ENCODE peak calls at places on chromosomes 5 and 9, in four cellular contexts. One of them, this sample, is unnamed.

GRCh38 chr5:62077823-62078550 is 228.0 kb upstream of the KIF2A start:
- DNase-seq in stimulated activated CD8-positive, alpha-beta memory T cell treated with anti-CD3 and anti-CD28 coated beads, Interleukin-15, amount 100 ng/mL, for 4 hours: no peak
- DNase-seq in activated gamma-delta T cell treated with anti-CD3 and anti-CD28 coated beads, Interleukin-2, amount 50 U/mL, for 16 hours: no peak
- DNase-seq in psoas muscle: no peak
- DNase-seq in this sample: no peak

GRCh38 chr5:110031402-110032140 is 341.8 kb downstream of the MAN2A1 start:
- DNase-seq in stimulated activated CD8-positive, alpha-beta memory T cell treated with anti-CD3 and anti-CD28 coated beads, Interleukin-15, amount 100 ng/mL, for 4 hours: no peak
- DNase-seq in activated gamma-delta T cell treated with anti-CD3 and anti-CD28 coated beads, Interleukin-2, amount 50 U/mL, for 16 hours: no peak
- DNase-seq in psoas muscle: no peak
- DNase-seq in this sample: no peak

GRCh38 chr5:173515526-173515925 is 100.9 kb downstream of the BOD1 start:
- DNase-seq in stimulated activated CD8-positive, alpha-beta memory T cell treated with anti-CD3 and anti-CD28 coated beads, Interleukin-15, amount 100 ng/mL, for 4 hours: no peak
- DNase-seq in activated gamma-delta T cell treated with anti-CD3 and anti-CD28 coated beads, Interleukin-2, amount 50 U/mL, for 16 hours: no peak
- DNase-seq in psoas muscle: no peak
- DNase-seq in this sample: peak

GRCh38 chr9:93596399-93596798 is 20.0 kb downstream of the PHF2 start:
- DNase-seq in stimulated activated CD8-positive, alpha-beta memory T cell treated with anti-CD3 and anti-CD28 coated beads, Interleukin-15, amount 100 ng/mL, for 4 hours: no peak
- DNase-seq in activated gamma-delta T cell treated with anti-CD3 and anti-CD28 coated beads, Interleukin-2, amount 50 U/mL, for 16 hours: no peak
- DNase-seq in psoas muscle: no peak
- DNase-seq in this sample: no peak

GRCh38 chr9:37464426-37465248 is 613 bp downstream of the ZBTB5 start:
- DNase-seq in stimulated activated CD8-positive, alpha-beta memory T cell treated with anti-CD3 and anti-CD28 coated beads, Interleukin-15, amount 100 ng/mL, for 4 hours: no peak
- DNase-seq in activated gamma-delta T cell treated with anti-CD3 and anti-CD28 coated beads, Interleukin-2, amount 50 U/mL, for 16 hours: peak
- DNase-seq in psoas muscle: peak
- DNase-seq in this sample: peak

GRCh38 chr9:116605904-116606341 is 81.2 kb upstream of the TRIM32 start:
- DNase-seq in stimulated activated CD8-positive, alpha-beta memory T cell treated with anti-CD3 and anti-CD28 coated beads, Interleukin-15, amount 100 ng/mL, for 4 hours: no peak
- DNase-seq in activated gamma-delta T cell treated with anti-CD3 and anti-CD28 coated beads, Interleukin-2, amount 50 U/mL, for 16 hours: no peak
- DNase-seq in psoas muscle: peak
- DNase-seq in this sample: no peak

GRCh38 chr5:1553642-1554409 is 30.1 kb upstream of the LPCAT1 start:
- DNase-seq in stimulated activated CD8-positive, alpha-beta memory T cell treated with anti-CD3 and anti-CD28 coated beads, Interleukin-15, amount 100 ng/mL, for 4 hours: no peak
- DNase-seq in activated gamma-delta T cell treated with anti-CD3 and anti-CD28 coated beads, Interleukin-2, amount 50 U/mL, for 16 hours: no peak
- DNase-seq in psoas muscle: no peak
- DNase-seq in this sample: no peak

GRCh38 chr9:122445155-122445749 is 32.5 kb downstream of the OR1J1 start:
- DNase-seq in stimulated activated CD8-positive, alpha-beta memory T cell treated with anti-CD3 and anti-CD28 coated beads, Interleukin-15, amount 100 ng/mL, for 4 hours: no peak
- DNase-seq in activated gamma-delta T cell treated with anti-CD3 and anti-CD28 coated beads, Interleukin-2, amount 50 U/mL, for 16 hours: no peak
- DNase-seq in psoas muscle: no peak
- DNase-seq in this sample: peak

GRCh38 chr5:68891718-68892117 is 202.1 kb upstream of the SLC30A5 start:
- DNase-seq in stimulated activated CD8-positive, alpha-beta memory T cell treated with anti-CD3 and anti-CD28 coated beads, Interleukin-15, amount 100 ng/mL, for 4 hours: no peak
- DNase-seq in activated gamma-delta T cell treated with anti-CD3 and anti-CD28 coated beads, Interleukin-2, amount 50 U/mL, for 16 hours: peak
- DNase-seq in psoas muscle: no peak
- DNase-seq in this sample: no peak

GRCh38 chr9:124242331-124243194 is 15.2 kb upstream of the NEK6 start:
- DNase-seq in stimulated activated CD8-positive, alpha-beta memory T cell treated with anti-CD3 and anti-CD28 coated beads, Interleukin-15, amount 100 ng/mL, for 4 hours: no peak
- DNase-seq in activated gamma-delta T cell treated with anti-CD3 and anti-CD28 coated beads, Interleukin-2, amount 50 U/mL, for 16 hours: no peak
- DNase-seq in psoas muscle: peak
- DNase-seq in this sample: no peak

GRCh38 chr9:100472268-100472667 is 681 bp upstream of the TMEFF1 start:
- DNase-seq in stimulated activated CD8-positive, alpha-beta memory T cell treated with anti-CD3 and anti-CD28 coated beads, Interleukin-15, amount 100 ng/mL, for 4 hours: no peak
- DNase-seq in activated gamma-delta T cell treated with anti-CD3 and anti-CD28 coated beads, Interleukin-2, amount 50 U/mL, for 16 hours: no peak
- DNase-seq in psoas muscle: no peak
- DNase-seq in this sample: no peak

GRCh38 chr5:149546974-149547373 is 4.3 kb downstream of the CSNK1A1 start:
- DNase-seq in stimulated activated CD8-positive, alpha-beta memory T cell treated with anti-CD3 and anti-CD28 coated beads, Interleukin-15, amount 100 ng/mL, for 4 hours: no peak
- DNase-seq in activated gamma-delta T cell treated with anti-CD3 and anti-CD28 coated beads, Interleukin-2, amount 50 U/mL, for 16 hours: no peak
- DNase-seq in psoas muscle: no peak
- DNase-seq in this sample: no peak

This sample was measured in astrocyte.